ENCODE peak calls at places on chromosomes 2 and 18, in four cellular contexts. D, K, X and Y are unnamed samples. For H3K9me3 and H3K27me3, the result is how much of the 10 kb centered on the place peaks cover.

GRCh38 chr2:27723372-27724144 is 48.0 kb upstream of the MRPL33 start:
- DNase-seq in X (peak), K (no peak), D (no peak), Y (peak)

GRCh38 chr2:8002765-8003393 is 679.0 kb upstream of the ID2 start:
- DNase-seq in X (peak), K (no peak), D (no peak), Y (no peak)

GRCh38 chr18:3447035-3447894 is 2.7 kb upstream of the TGIF1 start:
- DNase-seq in K (no peak), D (no peak), X (peak), Y (peak)

GRCh38 chr18:70450658-70451253 is 161.9 kb downstream of the SOCS6 start:
- DNase-seq in X (peak), K (no peak), D (no peak), Y (no peak)

GRCh38 chr2:231604101-231604684 is 11.5 kb downstream of the TEX44 start:
- DNase-seq in K (peak), X (no peak), D (no peak), Y (peak)

GRCh38 chr2:20313659-20314058 is 37.0 kb downstream of the PUM2 start:
- DNase-seq in X (no peak), K (no peak), D (no peak), Y (no peak)

GRCh38 chr2:232890896-232891601 is 21.0 kb downstream of the SNORC start:
- DNase-seq in X (peak), K (peak), D (no peak), Y (peak)

GRCh38 chr2:100242891-100243670 is 79.2 kb downstream of the LONRF2 start:
- DNase-seq in X (peak), K (no peak), D (no peak), Y (peak)

GRCh38 chr2:241190291-241190981 is 2.0 kb downstream of the ANO7 start:
- DNase-seq in D (no peak), K (peak), X (no peak), Y (no peak)

GRCh38 chr2:171847627-171848026 is 46.4 kb downstream of the SLC25A12 start:
- DNase-seq in D (no peak), K (no peak), X (no peak), Y (no peak)

GRCh38 chr2:231765496-231765929 is 15.6 kb downstream of the PDE6D start:
- DNase-seq in D (no peak), X (no peak), K (no peak), Y (no peak)

GRCh38 chr2:105256431-105257047 is 15.0 kb downstream of the GPR45 start:
- DNase-seq in D (no peak), K (no peak), X (peak), Y (no peak)

GRCh38 chr2:47558116-47559078 is 155.4 kb downstream of the MSH2 start:
- DNase-seq in K (no peak), X (peak), D (no peak), Y (peak)

GRCh38 chr2:237625216-237625705 is 2.1 kb upstream of the LRRFIP1 start:
- DNase-seq in D (no peak), X (no peak), K (no peak), Y (no peak)

GRCh38 chr2:2974982-2975381 is 402.6 kb downstream of the EIPR1 start:
- DNase-seq in K (no peak), X (no peak), D (no peak), Y (no peak)

GRCh38 chr2:134207589-134208209 is 46.2 kb upstream of the MGAT5 start:
- DNase-seq in K (no peak), D (no peak), X (peak), Y (peak)

GRCh38 chr2:30679416-30680088 is 127.7 kb downstream of the CAPN13 start:
- DNase-seq in X (peak), D (no peak), K (no peak), Y (no peak)

GRCh38 chr2:867296-867695 is 83.4 kb upstream of the SNTG2 start:
- DNase-seq in D (no peak), K (no peak), X (no peak), Y (no peak)
- H3K9me3 ChIP-seq in D (under half), K (under half), X (under half), Y (under half)

GRCh38 chr18:75140296-75140695 is 68.6 kb downstream of the PTGR3 start:
- DNase-seq in X (no peak), D (no peak), K (no peak), Y (no peak)
- H3K27me3 ChIP-seq in X (under half), D (under half), K (under half), Y (under half)

DNA sequence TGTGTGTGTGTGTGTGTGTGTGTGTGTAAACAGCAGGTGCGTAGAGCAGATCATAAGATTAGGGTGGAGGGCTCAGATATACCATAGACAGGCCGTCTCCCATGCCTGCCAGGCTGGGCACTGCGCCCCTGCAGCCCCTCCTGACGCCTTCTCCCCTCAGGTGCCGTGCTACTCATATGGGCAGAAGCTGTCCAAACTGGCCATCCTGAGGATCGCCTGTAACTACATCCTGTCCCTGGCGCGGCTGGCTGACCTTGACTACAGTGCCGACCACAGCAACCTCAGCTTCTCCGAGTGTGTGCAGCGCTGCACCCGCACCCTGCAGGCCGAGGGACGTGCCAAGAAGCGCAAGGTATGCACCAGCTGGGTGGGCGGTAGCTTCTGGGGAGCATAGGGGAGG is 10.0 kb downstream of the ATOH8 start:
- DNase-seq in K (no peak), D (no peak), X (no peak), Y (no peak)
- H3K9me3 ChIP-seq in K (under half), D (under half), X (under half), Y (under half)

GRCh38 chr2:147330925-147331324 is 513.9 kb upstream of the ACVR2A start:
- DNase-seq in X (no peak), D (no peak), K (no peak), Y (no peak)

GRCh38 chr2:147331790-147332419 is 512.9 kb upstream of the ACVR2A start:
- DNase-seq in K (no peak), X (peak), D (no peak), Y (peak)

GRCh38 chr2:147325955-147326354 is 518.9 kb upstream of the ACVR2A start:
- DNase-seq in D (no peak), X (no peak), K (no peak), Y (no peak)

DNA sequence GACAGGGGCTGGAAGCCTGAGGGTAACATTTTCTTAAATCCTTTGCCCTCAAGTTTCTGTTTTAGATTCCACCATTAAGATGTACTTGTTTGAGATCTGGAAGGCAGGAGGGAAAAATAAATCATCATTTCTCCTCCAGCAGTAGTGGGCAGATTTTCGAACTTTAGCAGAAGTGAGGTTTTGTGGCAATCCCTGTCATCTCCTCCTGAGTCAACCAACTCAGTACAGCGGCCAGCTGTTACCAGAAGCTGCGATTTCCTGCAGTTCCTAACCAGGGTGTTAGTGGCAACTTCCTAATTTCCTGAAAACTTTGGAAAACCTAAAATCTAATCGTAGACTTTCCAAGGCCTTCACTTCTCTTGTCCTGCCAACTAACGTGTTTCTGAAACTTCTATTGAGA is 517.2 kb upstream of the ACVR2A start:
- DNase-seq in X (peak), K (no peak), D (no peak), Y (no peak)
- H3K27me3 ChIP-seq in X (under half), K (under half), D (under half), Y (under half)